ENCODE peak calls at places on chromosomes 5 and 9, in ten cellular contexts. E, F, V, P, B, L, N, C, Y and H are unnamed samples.

GRCh38 chr5:36570696-36571095 is 35.7 kb upstream of the SLC1A3 start:
- DNase-seq in E (no peak), F (no peak), V (no peak), P (no peak), B (no peak), L (no peak), N (no peak), C (no peak), Y (no peak), H (no peak)

GRCh38 chr5:89967806-89968444 is 441.6 kb downstream of the CETN3 start:
- DNase-seq in E (no peak), F (no peak), V (no peak), P (peak; percentile 76), B (no peak), L (peak; percentile 17), N (no peak), C (no peak), Y (no peak), H (no peak)

GRCh38 chr9:13958672-13959071 is 355.3 kb downstream of the NFIB start:
- DNase-seq in E (no peak), F (no peak), V (no peak), P (no peak), B (no peak), L (no peak), N (no peak), C (no peak), Y (no peak), H (no peak)

GRCh38 chr9:114300846-114301797 is 21.8 kb upstream of the ORM1 start:
- DNase-seq in E (no peak), F (no peak), V (peak; percentile 4), P (no peak), B (peak; percentile 22), L (no peak), N (no peak), C (peak; percentile 7), Y (no peak), H (no peak)

GRCh38 chr5:151694035-151694485 is 7.3 kb upstream of the SPARC start:
- DNase-seq in E (no peak), F (no peak), V (no peak), P (no peak), B (no peak), L (no peak), N (no peak), C (no peak), Y (no peak), H (no peak)

GRCh38 chr9:131282688-131283422 is 6.5 kb upstream of the FAM78A start:
- DNase-seq in E (no peak), F (no peak), V (no peak), P (no peak), B (no peak), L (no peak), N (peak; percentile 87), C (no peak), Y (no peak), H (no peak)

GRCh38 chr9:121870271-121870670 is 218.8 kb downstream of the DAB2IP start:
- DNase-seq in E (no peak), F (no peak), V (no peak), P (no peak), B (no peak), L (no peak), N (no peak), C (no peak), Y (no peak), H (no peak)

GRCh38 chr5:177495243-177496060 is 2.0 kb downstream of the PDLIM7 start:
- DNase-seq in E (no peak), F (peak; percentile 16), V (peak; percentile 70), P (peak; percentile 84), B (peak; percentile 42), L (peak; percentile 90), N (peak; percentile 95), C (peak; percentile 65), Y (peak; percentile 55), H (peak; percentile 53)

GRCh38 chr5:79229357-79230174 is 6.4 kb upstream of the JMY start:
- DNase-seq in E (peak; percentile 48), F (no peak), V (no peak), P (peak; percentile 95), B (no peak), L (peak; percentile 6), N (no peak), C (no peak), Y (peak; percentile 29), H (peak; percentile 48)

GRCh38 chr5:65808261-65808741 is 86.3 kb downstream of the NLN start:
- DNase-seq in E (no peak), F (no peak), V (no peak), P (no peak), B (no peak), L (no peak), N (no peak), C (no peak), Y (no peak), H (no peak)

GRCh38 chr5:38867071-38867790 is 21.4 kb downstream of the OSMR start:
- DNase-seq in E (no peak), F (no peak), V (no peak), P (peak; percentile 85), B (no peak), L (no peak), N (no peak), C (no peak), Y (no peak), H (no peak)

DNA sequence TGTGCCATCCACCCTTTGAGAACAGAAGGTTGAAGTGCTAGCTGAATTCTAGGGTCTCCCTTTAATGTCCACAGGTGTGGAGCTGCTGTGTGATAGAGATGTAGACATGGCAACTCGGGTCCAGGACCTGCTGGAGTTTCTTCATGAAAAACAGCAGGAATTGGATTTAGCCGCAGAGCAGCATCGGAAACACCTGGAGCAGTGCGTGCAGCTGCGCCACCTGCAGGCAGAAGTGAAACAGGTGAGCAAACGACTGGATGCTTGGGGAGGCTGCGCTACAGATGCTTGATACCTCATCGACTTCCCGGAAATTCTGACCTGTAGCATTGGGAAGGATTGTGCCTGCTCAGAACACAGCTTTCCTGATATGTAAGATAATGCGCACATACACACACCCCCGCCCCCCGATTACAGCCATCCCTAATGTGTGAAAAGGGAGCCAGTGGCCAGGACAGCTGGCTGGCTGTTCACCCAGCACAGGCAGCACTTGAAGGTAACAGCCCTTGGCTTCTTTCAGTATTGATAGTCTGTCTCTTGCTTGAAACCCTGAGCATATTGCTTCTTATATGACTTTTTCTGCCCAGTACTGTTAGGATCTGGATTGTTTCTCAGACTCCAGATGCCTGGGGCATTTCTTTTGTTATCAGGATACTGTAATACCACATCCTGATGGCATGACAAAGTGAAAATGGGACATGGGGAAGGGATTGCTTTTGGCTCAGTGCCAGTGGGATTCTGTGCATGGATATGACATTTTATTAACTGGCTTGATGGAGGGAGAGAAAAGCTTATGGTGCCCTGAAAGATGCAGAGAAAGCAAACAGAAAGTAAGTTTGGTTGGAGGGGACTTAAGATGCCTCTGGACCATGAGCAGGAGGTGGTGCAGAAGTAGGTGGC is 216.8 kb upstream of the OTULINL start:
- DNase-seq in E (peak; percentile 53), F (peak; percentile 60), V (no peak), P (no peak), B (peak; percentile 54), L (no peak), N (peak; percentile 73), C (no peak), Y (no peak), H (no peak)
- TF ChIP-seq CTCF in E (peak; percentile 50), F (peak; percentile 86), V (peak; percentile 32), P (peak; percentile 46), B (no peak), L (peak; percentile 72), N (peak; percentile 85), C (no peak), Y (peak; percentile 21), H (peak; percentile 57)

GRCh38 chr9:21135736-21136135 is 5.9 kb downstream of the IFNW1 start:
- DNase-seq in E (no peak), F (no peak), V (no peak), P (no peak), B (no peak), L (no peak), N (no peak), C (no peak), Y (no peak), H (no peak)

GRCh38 chr9:21144620-21145019 is 3.0 kb upstream of the IFNW1 start:
- DNase-seq in E (no peak), F (no peak), V (no peak), P (no peak), B (no peak), L (no peak), N (no peak), C (no peak), Y (peak; percentile 16), H (no peak)

GRCh38 chr9:21137020-21137419 is 4.6 kb downstream of the IFNW1 start:
- DNase-seq in E (no peak), F (no peak), V (no peak), P (no peak), B (no peak), L (no peak), N (no peak), C (no peak), Y (no peak), H (no peak)

GRCh38 chr9:21141427-21141882 is at the start of gene IFNW1:
- DNase-seq in E (no peak), F (no peak), V (no peak), P (peak; percentile 42), B (no peak), L (no peak), N (no peak), C (no peak), Y (peak; percentile 20), H (peak; percentile 25)
- TF ChIP-seq CTCF in E (no peak), F (no peak), V (no peak), P (peak; percentile 41), B (no peak), L (peak; percentile 56), N (peak; percentile 22), C (no peak), Y (no peak), H (no peak)

GRCh38 chr5:12071455-12071854 is 167.2 kb upstream of the CTNND2 start:
- DNase-seq in E (no peak), F (no peak), V (no peak), P (no peak), B (no peak), L (no peak), N (no peak), C (no peak), Y (no peak), H (no peak)
- TF ChIP-seq CTCF in E (no peak), F (no peak), V (no peak), P (no peak), B (no peak), L (no peak), N (no peak), C (no peak), Y (no peak), H (no peak)

DNA sequence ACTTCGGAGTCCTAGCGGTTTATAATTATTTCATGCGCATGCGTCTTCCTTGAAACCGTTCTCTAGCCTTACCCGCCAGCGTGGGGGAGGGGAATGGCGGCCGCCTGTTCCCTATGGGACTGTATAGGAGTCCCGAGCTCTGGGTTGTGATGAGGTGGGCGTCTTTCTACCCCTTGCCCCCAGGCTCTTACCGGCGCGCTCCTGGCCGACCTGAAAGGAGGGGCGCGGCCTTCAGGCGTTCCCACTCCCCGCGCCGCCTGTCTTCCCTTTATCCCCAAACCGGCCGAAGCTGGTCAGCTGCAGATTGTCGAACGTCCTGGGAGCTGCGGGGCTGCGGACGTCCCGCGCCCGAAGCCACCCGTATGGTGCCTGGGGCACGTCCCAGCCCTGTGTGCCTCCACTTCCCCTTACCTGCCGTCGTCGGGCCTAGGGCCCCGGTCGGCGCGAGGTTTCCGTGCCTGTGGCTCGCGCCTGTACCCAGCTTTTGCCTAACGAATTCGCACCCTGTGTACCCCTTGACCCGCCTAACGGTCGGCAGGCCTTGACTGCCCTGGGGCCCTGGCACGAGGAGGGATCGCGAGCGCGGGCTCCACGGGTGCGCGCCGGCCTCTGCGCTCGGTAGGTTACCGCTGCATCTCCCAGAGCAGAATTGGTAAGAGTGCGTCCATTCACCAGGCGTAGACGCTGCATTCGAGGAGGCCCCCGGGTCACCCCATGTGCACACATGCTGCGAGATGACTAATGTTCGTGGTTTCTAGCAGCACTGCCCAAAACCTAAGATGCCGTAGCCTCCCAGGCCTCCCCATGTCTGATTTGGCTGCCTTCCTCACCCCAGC is 653 bp upstream of the HNRNPH1 start:
- DNase-seq in E (peak; percentile 93), F (peak; percentile 57), V (peak; percentile 36), P (peak; percentile 93), B (no peak), L (peak; percentile 86), N (peak; percentile 88), C (peak; percentile 55), Y (peak; percentile 48), H (peak; percentile 52)
- TF ChIP-seq CTCF in E (no peak), F (no peak), V (peak; percentile 40), P (no peak), B (no peak), L (peak; percentile 6), N (no peak), C (peak; percentile 12), Y (no peak), H (no peak)